ENCODE peak calls at places on chromosomes 13 and 19, in five cellular contexts. D, N, B, Q and K are unnamed samples.

GRCh38 chr19:8557637-8558238 is 19.5 kb downstream of the MYO1F start:
- DNase-seq in D (no peak), B (no peak), Q (no peak), N (no peak), K (no peak)

GRCh38 chr13:108060111-108060510 is 155.2 kb downstream of the LIG4 start:
- DNase-seq in D (no peak), Q (no peak), N (no peak), B (no peak), K (no peak)

GRCh38 chr19:30159636-30160035 is 212.5 kb upstream of the ZNF536 start:
- DNase-seq in B (no peak), D (no peak), N (no peak), Q (no peak), K (no peak)

GRCh38 chr19:54252845-54253244 is 4.2 kb downstream of the LILRB5 start:
- DNase-seq in D (no peak), Q (no peak), B (no peak), N (no peak), K (no peak)

GRCh38 chr13:97257800-97258799 is 36.0 kb downstream of the MBNL2 start:
- DNase-seq in D (no peak), Q (peak), N (no peak), B (peak), K (no peak)

GRCh38 chr13:97015661-97016350 is 21.5 kb upstream of the OXGR1 start:
- DNase-seq in Q (no peak), N (no peak), B (no peak), D (peak), K (no peak)

GRCh38 chr13:32695602-32696250 is 109.5 kb downstream of the PDS5B start:
- DNase-seq in D (no peak), B (no peak), Q (peak), N (no peak), K (no peak)

GRCh38 chr19:42412223-42412622 is 15.0 kb downstream of the LIPE start:
- DNase-seq in N (no peak), B (no peak), D (no peak), Q (no peak), K (no peak)

GRCh38 chr19:2722541-2723344 is 1.6 kb upstream of the DIRAS1 start:
- DNase-seq in B (no peak), D (no peak), N (no peak), Q (peak), K (no peak)